ENCODE peak calls at places on chromosomes 5 and 9, in seven cellular contexts. S, Y, G, U, N, W and C are unnamed samples.

GRCh38 chr5:90565491-90565890 is 6.9 kb downstream of the ADGRV1 start:
- DNase-seq in S (no peak), Y (no peak), G (no peak), U (no peak), N (no peak), W (no peak), C (no peak)

GRCh38 chr9:6224393-6225154 is 9.0 kb downstream of the IL33 start:
- DNase-seq in S (no peak), Y (no peak), G (no peak), U (no peak), N (no peak), W (no peak), C (no peak)

GRCh38 chr5:82364497-82364896 is 86.3 kb upstream of the RPS23 start:
- DNase-seq in S (peak; percentile 41), Y (no peak), G (no peak), U (no peak), N (peak; percentile 77), W (no peak), C (no peak)

GRCh38 chr5:72046106-72046505 is 61.2 kb upstream of the MAP1B start:
- DNase-seq in S (no peak), Y (no peak), G (no peak), U (no peak), N (no peak), W (no peak), C (no peak)

GRCh38 chr9:78692871-78693270 is 395.9 kb downstream of the PSAT1 start:
- DNase-seq in S (no peak), Y (no peak), G (no peak), U (no peak), N (no peak), W (no peak), C (no peak)

GRCh38 chr9:137674307-137675305 is 55.8 kb downstream of the EHMT1 start:
- DNase-seq in S (no peak), Y (no peak), G (no peak), U (no peak), N (no peak), W (no peak), C (no peak)

GRCh38 chr5:96997265-96997859 is 61.5 kb downstream of the LNPEP start:
- DNase-seq in S (peak; percentile 16), Y (no peak), G (no peak), U (no peak), N (peak; percentile 57), W (no peak), C (no peak)

GRCh38 chr5:124752854-124753720 is 6.6 kb upstream of the ZNF608 start:
- DNase-seq in S (no peak), Y (no peak), G (no peak), U (no peak), N (no peak), W (no peak), C (no peak)

GRCh38 chr5:95761771-95762680 is 30.9 kb downstream of the RHOBTB3 start:
- DNase-seq in S (no peak), Y (no peak), G (no peak), U (no peak), N (no peak), W (no peak), C (peak; percentile 57)

GRCh38 chr5:140388052-140388451 is 13.6 kb upstream of the ANKHD1 start:
- DNase-seq in S (no peak), Y (no peak), G (no peak), U (no peak), N (no peak), W (no peak), C (no peak)

GRCh38 chr5:123819818-123820217 is 307.8 kb downstream of the CSNK1G3 start:
- DNase-seq in S (no peak), Y (no peak), G (no peak), U (no peak), N (no peak), W (no peak), C (peak; percentile 94)

GRCh38 chr9:101691657-101692056 is 46.8 kb downstream of the GRIN3A start:
- DNase-seq in S (no peak), Y (no peak), G (no peak), U (no peak), N (no peak), W (no peak), C (no peak)

GRCh38 chr5:171534009-171534895 is 114.8 kb downstream of the FGF18 start:
- DNase-seq in S (no peak), Y (no peak), G (no peak), U (no peak), N (no peak), W (no peak), C (no peak)

GRCh38 chr9:79447760-79448159 is 124.0 kb upstream of the TLE4 start:
- DNase-seq in S (no peak), Y (no peak), G (no peak), U (no peak), N (no peak), W (no peak), C (no peak)

GRCh38 chr5:178529080-178529479 is 61.1 kb downstream of the COL23A1 start:
- DNase-seq in S (no peak), Y (no peak), G (no peak), U (no peak), N (no peak), W (no peak), C (no peak)

GRCh38 chr5:9173281-9174048 is 372.4 kb downstream of the SEMA5A start:
- DNase-seq in S (no peak), Y (no peak), G (no peak), U (no peak), N (no peak), W (no peak), C (peak; percentile 87)

GRCh38 chr9:113479150-113479761 is 15.7 kb downstream of the RGS3 start:
- DNase-seq in S (no peak), Y (no peak), G (no peak), U (no peak), N (no peak), W (no peak), C (no peak)

DNA sequence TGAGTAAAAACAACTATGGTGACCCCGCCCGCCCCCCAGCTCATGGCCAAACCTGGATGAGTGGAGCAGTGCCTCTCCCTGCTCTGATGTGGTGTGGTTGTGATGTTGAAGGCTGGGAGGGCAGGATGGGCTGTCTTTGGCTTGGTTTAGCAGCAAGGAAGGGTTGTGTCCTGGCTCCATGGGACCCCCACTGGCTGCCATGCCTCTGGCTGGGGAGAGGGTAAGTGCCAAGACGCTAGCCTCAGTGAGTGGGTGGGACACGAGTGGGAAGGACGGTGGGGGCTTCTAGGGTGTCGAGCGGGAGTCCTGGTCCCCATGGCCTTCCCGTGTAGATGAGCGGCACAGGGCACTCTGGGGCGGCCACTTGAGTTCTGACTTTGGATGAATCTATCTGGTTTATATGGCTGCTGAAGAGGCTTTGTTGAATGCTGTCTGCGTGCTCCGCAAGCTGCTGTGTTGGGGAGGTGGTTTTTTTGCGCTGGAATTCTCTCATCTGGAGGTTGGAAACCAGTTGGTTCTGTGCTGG is 50.4 kb downstream of the DAB2IP start:
- DNase-seq in S (no peak), Y (no peak), G (no peak), U (no peak), N (no peak), W (no peak), C (no peak)
- H3K4me3 ChIP-seq in S (no peak overlapping the region), Y (no peak overlapping the region), G (no peak overlapping the region), U (no peak overlapping the region), N (no peak overlapping the region), W (peak overlapping the region; percentile 71), C (no peak overlapping the region)

GRCh38 chr5:118687671-118688621 is 300.4 kb downstream of the DTWD2 start:
- DNase-seq in S (no peak), Y (no peak), G (no peak), U (no peak), N (peak; percentile 44), W (no peak), C (no peak)

GRCh38 chr5:118681655-118682054 is 306.7 kb downstream of the DTWD2 start:
- DNase-seq in S (no peak), Y (no peak), G (no peak), U (no peak), N (no peak), W (no peak), C (no peak)

GRCh38 chr5:118692811-118693342 is 295.5 kb downstream of the DTWD2 start:
- DNase-seq in S (no peak), Y (no peak), G (no peak), U (peak; percentile 13), N (no peak), W (no peak), C (no peak)

DNA sequence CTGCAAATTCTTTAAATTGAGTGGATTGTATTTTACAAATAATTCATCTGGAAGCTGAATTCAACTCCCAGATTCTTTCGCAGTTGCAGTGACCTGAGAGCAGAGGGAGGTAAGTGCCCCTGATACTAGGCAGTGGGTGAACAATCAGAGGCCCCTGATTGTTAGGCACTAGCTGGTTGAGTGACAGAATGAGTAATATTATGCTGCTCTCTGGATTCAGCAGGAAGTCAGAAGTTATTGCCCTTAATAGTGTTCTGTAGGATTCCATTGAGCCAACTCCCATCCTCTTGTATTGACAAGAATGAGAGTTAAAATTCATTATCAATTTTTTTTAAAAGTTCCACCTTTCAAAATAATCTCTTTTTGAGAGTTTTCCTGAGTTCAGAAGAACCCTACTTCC is 301.3 kb downstream of the DTWD2 start:
- DNase-seq in S (no peak), Y (no peak), G (no peak), U (no peak), N (no peak), W (no peak), C (no peak)
- H3K4me3 ChIP-seq in S (no peak overlapping the region), Y (no peak overlapping the region), G (no peak overlapping the region), U (no peak overlapping the region), N (no peak overlapping the region), W (no peak overlapping the region), C (no peak overlapping the region)

GRCh38 chr5:6105350-6105749 is 273.0 kb downstream of the MED10 start:
- DNase-seq in S (no peak), Y (no peak), G (no peak), U (no peak), N (no peak), W (no peak), C (no peak)

GRCh38 chr5:6108981-6109595 is 269.3 kb downstream of the MED10 start:
- DNase-seq in S (no peak), Y (no peak), G (no peak), U (no peak), N (no peak), W (no peak), C (no peak)

GRCh38 chr5:6108540-6108848 is 269.9 kb downstream of the MED10 start:
- DNase-seq in S (no peak), Y (no peak), G (no peak), U (no peak), N (no peak), W (no peak), C (no peak)

GRCh38 chr5:6106756-6107155 is 271.6 kb downstream of the MED10 start:
- DNase-seq in S (no peak), Y (no peak), G (no peak), U (no peak), N (no peak), W (no peak), C (no peak)

GRCh38 chr5:6107675-6108539 is 270.4 kb downstream of the MED10 start:
- DNase-seq in S (no peak), Y (no peak), G (no peak), U (no peak), N (no peak), W (no peak), C (no peak)
- H3K4me3 ChIP-seq in S (no peak overlapping the region), Y (no peak overlapping the region), G (no peak overlapping the region), U (no peak overlapping the region), N (no peak overlapping the region), W (no peak overlapping the region), C (no peak overlapping the region)

DNA sequence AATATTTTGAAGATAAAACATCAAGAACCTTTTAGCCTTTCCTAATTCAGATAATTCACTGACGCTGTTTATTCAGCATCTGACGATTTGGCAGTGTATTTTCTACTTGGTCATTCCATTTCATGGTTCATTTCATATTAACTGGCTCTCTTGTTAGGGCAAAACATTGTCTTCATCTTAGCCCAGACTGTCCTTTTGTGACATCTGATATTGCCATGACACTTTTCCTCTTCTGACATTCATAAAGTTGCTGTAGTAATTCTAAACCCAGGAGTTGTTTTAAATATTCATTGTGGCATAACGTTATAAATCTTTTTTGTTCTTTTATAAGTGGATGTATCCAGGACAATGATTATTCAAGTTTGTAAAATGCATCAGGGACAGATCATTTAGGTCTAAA is 1.8 kb downstream of the SCAMP1 start:
- DNase-seq in S (no peak), Y (no peak), G (no peak), U (no peak), N (no peak), W (no peak), C (no peak)
- H3K4me3 ChIP-seq in S (no peak overlapping the region), Y (peak overlapping the region; percentile 90), G (no peak overlapping the region), U (no peak overlapping the region), N (no peak overlapping the region), W (peak overlapping the region; percentile 96), C (no peak overlapping the region)